ENCODE peak calls at places on chromosome 12, in four cellular contexts. O is MV-4-11; H is activated naive CD4-positive, alpha-beta T cell; P is non-pigmented ciliary epithelial cell. A is an unnamed sample.

GRCh38 chr12:111448266-111448830 is 42.6 kb downstream of the SH2B3 start:
- DNase-seq in O (no peak), H (no peak), P (no peak), A (no peak)

GRCh38 chr12:111196532-111196931 is 172.4 kb downstream of the PHETA1 start:
- DNase-seq in O (peak), H (no peak), P (no peak), A (peak)

GRCh38 chr12:7154042-7154441 is 23.9 kb downstream of the CLSTN3 start:
- DNase-seq in O (no peak), H (no peak), P (no peak), A (no peak)

GRCh38 chr12:96140110-96140509 is 54.1 kb upstream of the ELK3 start:
- DNase-seq in O (peak), H (no peak), P (peak), A (peak)

GRCh38 chr12:25904442-25904841 is 54.0 kb upstream of the RASSF8 start:
- DNase-seq in O (no peak), H (no peak), P (peak), A (no peak)

GRCh38 chr12:114306646-114307045 is 99.3 kb downstream of the TBX5 start:
- DNase-seq in O (no peak), H (no peak), P (no peak), A (no peak)

GRCh38 chr12:80939231-80939950 is 1.7 kb upstream of the LIN7A start:
- DNase-seq in O (peak), H (no peak), P (no peak), A (peak)

GRCh38 chr12:116319316-116319715 is 41.8 kb upstream of the MED13L start:
- DNase-seq in O (peak), H (no peak), P (no peak), A (no peak)

GRCh38 chr12:1473418-1473817 is 121.0 kb downstream of the FBXL14 start:
- DNase-seq in O (peak), H (no peak), P (no peak), A (peak)

GRCh38 chr12:131264625-131265024 is 310.9 kb downstream of the ADGRD1 start:
- DNase-seq in O (no peak), H (no peak), P (no peak), A (no peak)

GRCh38 chr12:2039034-2039433 is 13.8 kb upstream of the CACNA1C start:
- DNase-seq in O (no peak), H (no peak), P (no peak), A (no peak)

A was measured in OCI-M1.